ENCODE peak calls at places on chromosomes 7 and 10, in eight cellular contexts. Y, L, E, S, O, Q, U and B are unnamed samples.

GRCh38 chr7:520503-521161 is 986 bp upstream of the PDGFA start:
- DNase-seq in Q (no peak), S (no peak), Y (no peak), U (peak), E (no peak), L (peak), O (no peak), B (peak)

GRCh38 chr10:86266446-86267242 is 100.0 kb downstream of the GRID1 start:
- DNase-seq in U (no peak), S (no peak), Q (no peak), E (no peak), O (no peak), L (no peak), Y (no peak), B (no peak)

GRCh38 chr10:71970869-71971268 is 6.7 kb downstream of the CHST3 start:
- DNase-seq in Q (no peak), Y (no peak), L (no peak), U (no peak), E (no peak), S (no peak), O (no peak), B (no peak)

GRCh38 chr7:150668472-150668911 is 17.0 kb upstream of the GIMAP2 start:
- DNase-seq in Q (no peak), L (peak), S (peak), O (peak), E (no peak), Y (no peak), U (no peak), B (no peak)

GRCh38 chr10:34449836-34450235 is 365.3 kb downstream of the PARD3 start:
- DNase-seq in S (no peak), Y (no peak), O (no peak), E (no peak), L (no peak), U (no peak), Q (no peak), B (peak)

GRCh38 chr7:3179456-3179855 is 121.6 kb upstream of the SDK1 start:
- DNase-seq in O (no peak), S (no peak), U (no peak), L (no peak), Y (no peak), Q (no peak), E (no peak), B (no peak)

GRCh38 chr10:66283874-66284464 is 641.9 kb upstream of the LRRTM3 start:
- DNase-seq in L (no peak), U (no peak), Y (no peak), S (no peak), E (no peak), Q (no peak), O (no peak), B (no peak)

GRCh38 chr7:107332488-107333269 is 137.2 kb upstream of the GPR22 start:
- DNase-seq in U (no peak), L (no peak), Q (no peak), Y (no peak), O (no peak), S (peak), E (no peak), B (no peak)

GRCh38 chr10:117412469-117413005 is 37.3 kb upstream of the PDZD8 start:
- DNase-seq in Y (no peak), U (no peak), Q (no peak), E (no peak), S (no peak), L (no peak), O (no peak), B (no peak)

GRCh38 chr7:157620616-157621015 is 283.8 kb downstream of the DNAJB6 start:
- DNase-seq in E (no peak), L (no peak), U (no peak), Q (no peak), Y (no peak), S (no peak), O (no peak), B (no peak)

GRCh38 chr10:34280599-34281374 is 534.3 kb downstream of the PARD3 start:
- DNase-seq in Y (peak), O (no peak), Q (no peak), E (no peak), U (peak), L (no peak), S (no peak), B (peak)

GRCh38 chr10:79190740-79191261 is 122.0 kb downstream of the ZMIZ1 start:
- DNase-seq in U (no peak), E (no peak), S (no peak), O (no peak), Q (no peak), L (no peak), Y (no peak), B (no peak)

GRCh38 chr10:22897371-22897770 is 30.5 kb upstream of the ARMC3 start:
- DNase-seq in U (no peak), O (no peak), S (no peak), E (no peak), L (no peak), Q (no peak), Y (no peak), B (no peak)

GRCh38 chr10:32041290-32042028 is 14.8 kb downstream of the KIF5B start:
- DNase-seq in L (no peak), U (no peak), E (no peak), O (no peak), S (no peak), Q (no peak), Y (no peak), B (no peak)

GRCh38 chr10:11639861-11640764 is 28.7 kb upstream of the USP6NL start:
- DNase-seq in E (no peak), O (no peak), Q (no peak), L (no peak), Y (peak), S (no peak), U (no peak), B (no peak)

GRCh38 chr10:6877351-6878066 is 297.4 kb upstream of the PRKCQ start:
- DNase-seq in L (no peak), Y (no peak), O (no peak), Q (no peak), E (no peak), S (no peak), U (no peak), B (no peak)

GRCh38 chr10:58319599-58319998 is 15.2 kb upstream of the UBE2D1 start:
- DNase-seq in Q (no peak), U (no peak), L (no peak), O (no peak), E (no peak), S (no peak), Y (no peak), B (peak)

GRCh38 chr10:24952701-24953349 is 419 bp upstream of the PRTFDC1 start:
- DNase-seq in Q (peak), O (peak), E (no peak), S (peak), L (peak), U (peak), Y (peak), B (peak)

GRCh38 chr10:105391670-105392331 is 750.7 kb downstream of the SORCS3 start:
- DNase-seq in S (no peak), Q (no peak), O (no peak), Y (no peak), E (no peak), U (no peak), L (no peak), B (no peak)

GRCh38 chr10:2938869-2939268 is 128.5 kb upstream of the PFKP start:
- DNase-seq in U (no peak), Y (no peak), E (no peak), L (no peak), O (no peak), S (no peak), Q (no peak), B (no peak)

GRCh38 chr10:43692051-43692825 is 43.6 kb upstream of the ZNF32 start:
- DNase-seq in O (no peak), U (no peak), S (no peak), E (no peak), Y (no peak), L (no peak), Q (no peak), B (peak)

GRCh38 chr10:70267161-70267933 is 16.5 kb downstream of the NPFFR1 start:
- DNase-seq in S (no peak), Q (no peak), U (peak), O (no peak), L (peak), Y (peak), E (no peak), B (peak)

GRCh38 chr10:52517017-52517416 is 202.9 kb downstream of the DKK1 start:
- DNase-seq in E (no peak), S (no peak), L (no peak), U (no peak), Y (no peak), O (no peak), Q (no peak), B (no peak)

GRCh38 chr10:8499752-8500390 is 445.4 kb downstream of the GATA3 start:
- DNase-seq in L (no peak), U (no peak), Y (no peak), O (no peak), E (no peak), Q (no peak), S (no peak), B (no peak)

GRCh38 chr10:123557366-123558108 is 108.6 kb upstream of the GPR26 start:
- DNase-seq in U (no peak), E (no peak), L (no peak), S (no peak), Q (no peak), O (no peak), Y (no peak), B (no peak)

GRCh38 chr10:73000973-73001372 is 46.4 kb upstream of the PLA2G12B start:
- DNase-seq in Y (no peak), O (no peak), L (no peak), Q (no peak), S (no peak), E (no peak), U (no peak), B (no peak)

GRCh38 chr7:104793066-104793465 is 220.9 kb upstream of the KMT2E start:
- DNase-seq in U (peak), S (no peak), O (no peak), Y (no peak), E (no peak), L (no peak), Q (no peak), B (peak)

GRCh38 chr7:77467453-77467852 is 51.3 kb upstream of the GSAP start:
- DNase-seq in Q (no peak), Y (no peak), S (no peak), L (no peak), U (no peak), O (no peak), E (no peak), B (peak)

GRCh38 chr10:89303161-89303560 is 1.3 kb downstream of the IFIT2 start:
- DNase-seq in S (no peak), U (no peak), O (no peak), L (no peak), E (no peak), Q (no peak), Y (no peak), B (no peak)

GRCh38 chr10:43708256-43708655 is 59.6 kb upstream of the ZNF32 start:
- DNase-seq in Q (no peak), U (no peak), E (no peak), O (no peak), Y (no peak), L (no peak), S (no peak), B (no peak)

GRCh38 chr10:106175760-106176377 is 988.6 kb downstream of the SORCS1 start:
- DNase-seq in Q (no peak), Y (no peak), L (no peak), O (no peak), U (no peak), E (no peak), S (no peak), B (peak)

GRCh38 chr10:44998146-44998631 is 2.5 kb upstream of the ZNF22 start:
- DNase-seq in Y (no peak), O (no peak), L (no peak), E (no peak), Q (no peak), U (no peak), S (no peak), B (peak)